ENCODE peak calls at places on chromosome 19, in five cellular contexts. One of them, this sample, is unnamed.
A peak's percentile ranks its signal among the peaks of the same experiment; 100 is the strongest.

GRCh38 chr19:45152504-45153338 is 8.1 kb downstream of the NKPD1 start:
- DNase-seq in B cell: peak; percentile 72
- DNase-seq in neural progenitor cell: peak; percentile 85
- DNase-seq in heart left ventricle: peak; percentile 62
- DNase-seq in HAP-1: no peak
- DNase-seq in this sample: no peak

GRCh38 chr19:1252818-1253513 is 4.6 kb downstream of the MIDN start:
- DNase-seq in B cell: peak; percentile 93
- DNase-seq in neural progenitor cell: no peak
- DNase-seq in heart left ventricle: peak; percentile 96
- DNase-seq in HAP-1: no peak
- DNase-seq in this sample: no peak

GRCh38 chr19:10399878-10400277 is 3.5 kb downstream of the CDC37 start:
- DNase-seq in B cell: peak; percentile 17
- DNase-seq in neural progenitor cell: no peak
- DNase-seq in heart left ventricle: peak; percentile 78
- DNase-seq in HAP-1: no peak
- DNase-seq in this sample: no peak

GRCh38 chr19:51607920-51608562 is 22.2 kb downstream of the SIGLEC5 start:
- DNase-seq in B cell: peak; percentile 41
- DNase-seq in neural progenitor cell: peak; percentile 82
- DNase-seq in heart left ventricle: peak; percentile 72
- DNase-seq in HAP-1: peak; percentile 92
- DNase-seq in this sample: peak; percentile 30

GRCh38 chr19:42363614-42364346 is 26.3 kb downstream of the CNFN start:
- DNase-seq in B cell: peak; percentile 80
- DNase-seq in neural progenitor cell: no peak
- DNase-seq in heart left ventricle: no peak
- DNase-seq in HAP-1: no peak
- DNase-seq in this sample: no peak

GRCh38 chr19:311813-312261 is 20.6 kb upstream of the PLPP2 start:
- DNase-seq in B cell: no peak
- DNase-seq in neural progenitor cell: peak; percentile 0
- DNase-seq in heart left ventricle: peak; percentile 75
- DNase-seq in HAP-1: no peak
- DNase-seq in this sample: no peak

GRCh38 chr19:41774515-41774980 is 19.2 kb downstream of the CEACAM6 start:
- DNase-seq in B cell: no peak
- DNase-seq in neural progenitor cell: no peak
- DNase-seq in heart left ventricle: no peak
- DNase-seq in HAP-1: no peak
- DNase-seq in this sample: no peak

GRCh38 chr19:4474504-4475136 is 2.5 kb downstream of the HDGFL2 start:
- DNase-seq in B cell: peak; percentile 57
- DNase-seq in neural progenitor cell: peak; percentile 93
- DNase-seq in heart left ventricle: no peak
- DNase-seq in HAP-1: peak; percentile 78
- DNase-seq in this sample: peak; percentile 77

GRCh38 chr19:13707901-13708300 is 56.4 kb upstream of the MRI1 start:
- DNase-seq in B cell: no peak
- DNase-seq in neural progenitor cell: no peak
- DNase-seq in heart left ventricle: no peak
- DNase-seq in HAP-1: no peak
- DNase-seq in this sample: no peak

GRCh38 chr19:44847144-44848035 is 1.3 kb downstream of the NECTIN2 start:
- DNase-seq in B cell: no peak
- DNase-seq in neural progenitor cell: peak; percentile 75
- DNase-seq in heart left ventricle: peak; percentile 80
- DNase-seq in HAP-1: peak; percentile 82
- DNase-seq in this sample: peak; percentile 43

GRCh38 chr19:52898101-52898500 is 666 bp upstream of the ZNF320 start:
- DNase-seq in B cell: no peak
- DNase-seq in neural progenitor cell: peak; percentile 41
- DNase-seq in heart left ventricle: peak; percentile 31
- DNase-seq in HAP-1: no peak
- DNase-seq in this sample: no peak

GRCh38 chr19:16106121-16106520 is 5.6 kb upstream of the RAB8A start:
- DNase-seq in B cell: no peak
- DNase-seq in neural progenitor cell: no peak
- DNase-seq in heart left ventricle: no peak
- DNase-seq in HAP-1: no peak
- DNase-seq in this sample: no peak

GRCh38 chr19:4233282-4233853 is 4.0 kb downstream of the EBI3 start:
- DNase-seq in B cell: peak; percentile 60
- DNase-seq in neural progenitor cell: peak; percentile 52
- DNase-seq in heart left ventricle: peak; percentile 31
- DNase-seq in HAP-1: peak; percentile 84
- DNase-seq in this sample: no peak

GRCh38 chr19:16585808-16586476 is 13.7 kb upstream of the SLC35E1 start:
- DNase-seq in B cell: peak; percentile 72
- DNase-seq in neural progenitor cell: no peak
- DNase-seq in heart left ventricle: no peak
- DNase-seq in HAP-1: no peak
- DNase-seq in this sample: no peak

This sample was measured in neuronal stem cell.